ENCODE peak calls at places on chromosomes 2 and 18, in seven cellular contexts. Q is upper lobe of left lung; J is GM12878; Z is HepG2; V is PC-3; W is RWPE2; P is CD8-positive, alpha-beta T cell. Y is an unnamed sample. For H3K9me3, the result is how much of the 10 kb centered on the place peaks cover.

GRCh38 chr2:196991061-196991460 is 64.6 kb upstream of the PGAP1 start:
- ATAC-seq in Q (no peak), J (no peak), Z (no peak), V (no peak), W (no peak), P (no peak), Y (no peak)

GRCh38 chr2:47065771-47066380 is 89.2 kb downstream of the STPG4 start:
- ATAC-seq in Q (no peak), J (no peak), Z (no peak), V (peak), W (peak), P (no peak), Y (peak)

GRCh38 chr2:100043891-100044255 is 98.5 kb downstream of the AFF3 start:
- ATAC-seq in Q (no peak), J (no peak), Z (no peak), V (no peak), W (no peak), P (no peak), Y (no peak)

GRCh38 chr2:5019324-5019723 is 672.9 kb upstream of the SOX11 start:
- ATAC-seq in Q (no peak), J (no peak), Z (no peak), V (no peak), W (no peak), P (no peak), Y (no peak)

GRCh38 chr18:70422061-70422965 is 133.5 kb downstream of the SOCS6 start:
- ATAC-seq in Q (peak), J (no peak), Z (no peak), V (peak), W (peak), P (no peak), Y (peak)

GRCh38 chr18:29147944-29148343 is 971.0 kb upstream of the CDH2 start:
- ATAC-seq in Q (no peak), J (no peak), Z (no peak), V (peak), W (peak), P (no peak), Y (no peak)

GRCh38 chr2:200396726-200397348 is 90.3 kb downstream of the SPATS2L start:
- ATAC-seq in Q (no peak), J (peak), Z (no peak), V (peak), W (no peak), P (no peak), Y (no peak)

GRCh38 chr2:58227171-58227917 is 13.8 kb downstream of the FANCL start:
- ATAC-seq in Q (no peak), J (no peak), Z (no peak), V (no peak), W (no peak), P (no peak), Y (no peak)

GRCh38 chr2:18435425-18436037 is 124.9 kb downstream of the RDH14 start:
- ATAC-seq in Q (peak), J (peak), Z (peak), V (peak), W (peak), P (no peak), Y (no peak)

GRCh38 chr2:57373530-57373929 is 673.1 kb upstream of the VRK2 start:
- ATAC-seq in Q (no peak), J (no peak), Z (no peak), V (peak), W (peak), P (no peak), Y (no peak)

GRCh38 chr2:48176876-48177275 is 270.6 kb upstream of the FBXO11 start:
- ATAC-seq in Q (no peak), J (no peak), Z (peak), V (no peak), W (no peak), P (no peak), Y (no peak)

GRCh38 chr2:174594451-174594850 is 3.2 kb downstream of the WIPF1 start:
- ATAC-seq in Q (no peak), J (peak), Z (no peak), V (no peak), W (no peak), P (no peak), Y (no peak)

GRCh38 chr2:110708455-110708854 is 23.9 kb upstream of the ACOXL start:
- ATAC-seq in Q (no peak), J (no peak), Z (no peak), V (no peak), W (no peak), P (no peak), Y (no peak)

GRCh38 chr2:55026202-55026601 is 24.0 kb downstream of the RTN4 start:
- ATAC-seq in Q (no peak), J (no peak), Z (peak), V (no peak), W (peak), P (peak), Y (peak)

GRCh38 chr2:215624423-215624829 is 188.6 kb upstream of the FN1 start:
- ATAC-seq in Q (peak), J (no peak), Z (peak), V (no peak), W (peak), P (no peak), Y (peak)

GRCh38 chr2:49177194-49177593 is 22.9 kb upstream of the FSHR start:
- ATAC-seq in Q (no peak), J (no peak), Z (no peak), V (no peak), W (no peak), P (no peak), Y (no peak)

GRCh38 chr2:236769981-236770671 is 200.5 kb downstream of the ACKR3 start:
- ATAC-seq in Q (no peak), J (no peak), Z (no peak), V (peak), W (peak), P (no peak), Y (no peak)

GRCh38 chr2:134865388-134865787 is 27.0 kb downstream of the ACMSD start:
- ATAC-seq in Q (no peak), J (no peak), Z (no peak), V (no peak), W (no peak), P (no peak), Y (no peak)

GRCh38 chr2:170926743-170927297 is 2.2 kb upstream of the GORASP2 start:
- ATAC-seq in Q (no peak), J (no peak), Z (no peak), V (no peak), W (no peak), P (no peak), Y (no peak)

GRCh38 chr2:170922683-170923494 is 6.2 kb upstream of the GORASP2 start:
- ATAC-seq in Q (no peak), J (peak), Z (no peak), V (no peak), W (no peak), P (no peak), Y (no peak)

GRCh38 chr2:170925923-170926322 is 3.1 kb upstream of the GORASP2 start:
- ATAC-seq in Q (no peak), J (no peak), Z (no peak), V (no peak), W (no peak), P (no peak), Y (no peak)

GRCh38 chr2:170924969-170925368 is 4.1 kb upstream of the GORASP2 start:
- ATAC-seq in Q (no peak), J (no peak), Z (no peak), V (no peak), W (no peak), P (no peak), Y (no peak)

DNA sequence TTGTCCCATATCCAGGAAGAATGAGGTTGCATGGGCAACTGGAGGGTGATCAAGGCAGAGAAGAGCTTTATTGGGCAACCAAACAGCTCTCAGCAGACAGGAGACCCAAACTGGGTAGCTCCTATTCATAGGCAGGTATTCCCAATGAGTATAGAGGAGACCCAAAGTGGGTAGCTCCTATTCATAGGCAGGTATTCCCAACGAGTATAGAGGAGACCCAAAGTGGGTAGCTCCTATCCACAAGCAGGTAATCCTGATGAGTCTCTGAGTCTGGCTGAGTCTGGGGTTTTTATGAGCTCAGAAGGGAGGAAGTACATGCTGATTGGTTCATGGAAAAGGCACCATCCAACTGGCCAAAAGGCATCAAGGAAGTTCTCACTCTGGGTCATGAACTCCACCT is 5.3 kb upstream of the GORASP2 start:
- ATAC-seq in Q (no peak), J (no peak), Z (no peak), V (no peak), W (no peak), P (no peak), Y (no peak)
- H3K9me3 ChIP-seq in Q (under half), J (under half), Z (under half), V (under half), W (under half), P (under half), Y (under half)

DNA sequence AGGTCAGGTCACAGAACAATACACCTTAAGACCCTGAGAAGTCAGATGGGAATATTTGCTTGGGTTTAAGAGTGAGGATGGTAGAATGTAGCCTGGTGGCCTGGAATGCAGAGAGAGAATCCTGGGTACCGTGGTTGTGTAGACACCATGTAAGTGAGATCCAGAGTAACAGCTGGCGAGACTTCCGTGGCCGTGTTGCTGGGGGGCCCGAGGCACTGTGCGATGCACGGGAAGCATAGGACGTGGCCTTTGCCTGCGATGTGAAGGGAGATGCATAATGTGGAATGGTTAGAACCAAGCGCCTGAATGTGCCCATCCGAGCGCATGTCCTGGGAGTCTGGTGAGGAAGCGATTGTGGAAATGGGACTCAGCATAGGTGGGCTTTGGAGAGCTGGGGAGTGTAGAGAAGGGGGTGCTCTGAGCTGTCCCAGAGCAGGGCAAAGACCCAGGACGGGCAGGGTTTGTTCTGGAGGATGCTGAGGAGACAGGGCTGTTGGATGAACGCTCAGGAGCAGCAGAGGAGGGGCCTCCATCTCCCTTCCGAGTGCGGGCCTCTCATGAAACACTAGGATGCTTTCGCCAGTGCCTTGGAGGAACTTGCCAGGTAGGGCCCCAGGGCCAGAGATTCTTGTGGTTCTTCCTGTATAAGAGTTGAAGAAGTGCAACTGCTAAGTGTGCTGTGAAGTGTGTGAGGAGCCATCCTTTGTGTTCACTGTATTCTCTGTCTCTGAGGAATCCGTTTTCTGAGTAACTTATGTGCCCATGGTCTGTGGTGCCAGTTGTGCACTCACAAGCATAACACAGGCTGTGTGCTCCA is 7.1 kb downstream of the RNF144A start:
- ATAC-seq in Q (no peak), J (no peak), Z (no peak), V (no peak), W (no peak), P (no peak), Y (no peak)
- H3K27ac ChIP-seq in Q (no peak), J (no peak), Z (no peak), V (no peak), W (no peak), P (no peak), Y (no peak)

GRCh38 chr2:26757873-26758789 is 6.0 kb upstream of the SLC35F6 start:
- ATAC-seq in Q (peak), J (peak), Z (peak), V (peak), W (peak), P (no peak), Y (peak)

GRCh38 chr2:26752636-26753035 is 11.4 kb upstream of the SLC35F6 start:
- ATAC-seq in Q (no peak), J (no peak), Z (no peak), V (no peak), W (no peak), P (no peak), Y (no peak)

GRCh38 chr2:26754972-26755670 is 9.0 kb upstream of the SLC35F6 start:
- ATAC-seq in Q (no peak), J (peak), Z (no peak), V (no peak), W (no peak), P (no peak), Y (no peak)

GRCh38 chr2:26756337-26756736 is 7.7 kb upstream of the SLC35F6 start:
- ATAC-seq in Q (no peak), J (peak), Z (no peak), V (no peak), W (no peak), P (no peak), Y (no peak)

DNA sequence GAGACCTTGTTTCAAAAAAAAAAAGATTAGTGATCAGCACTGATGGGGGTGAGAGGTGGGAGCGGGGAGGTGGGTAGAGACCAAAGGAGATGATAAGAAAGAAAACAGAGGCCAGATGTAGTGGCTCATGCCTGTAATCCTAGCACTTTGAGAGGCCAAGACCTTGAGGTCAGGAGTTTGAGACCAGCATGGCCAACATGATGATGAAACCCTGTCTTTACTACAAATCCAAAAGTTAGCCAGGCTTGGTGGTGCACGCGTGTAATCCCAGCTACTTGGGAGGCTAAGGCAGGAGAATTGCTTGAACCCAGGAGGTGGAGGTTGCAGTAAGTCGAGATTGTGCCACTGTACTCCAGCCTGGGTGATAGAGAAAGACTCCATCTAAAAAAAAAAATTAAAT is 9.5 kb upstream of the SLC35F6 start:
- ATAC-seq in Q (no peak), J (no peak), Z (no peak), V (no peak), W (no peak), P (no peak), Y (no peak)
- TF ChIP-seq CTCF in Q (no peak), J (no peak), Z (no peak), V (no peak), W (no peak), P (no peak), Y (no peak)

DNA sequence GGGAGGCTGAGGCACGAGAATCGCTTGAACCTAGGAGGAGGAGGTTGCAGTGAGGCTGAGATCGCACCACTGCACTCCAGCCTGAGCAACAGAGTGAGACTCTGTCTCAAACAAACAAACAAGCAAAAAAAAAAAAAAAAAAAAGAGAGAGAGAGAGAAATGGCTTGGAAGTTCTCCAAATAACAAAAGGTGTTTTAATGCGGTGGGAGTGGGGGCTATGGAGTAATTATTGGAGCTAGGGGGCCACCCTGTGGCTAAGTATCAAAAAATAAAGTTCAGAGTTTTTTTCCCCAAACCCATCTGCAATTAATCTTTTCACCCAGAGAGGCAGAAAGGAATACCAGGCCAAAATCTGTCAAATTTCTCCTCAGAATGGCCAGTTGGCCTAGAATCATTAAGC is 23.0 kb upstream of the CEP68 start:
- ATAC-seq in Q (no peak), J (peak), Z (no peak), V (peak), W (no peak), P (no peak), Y (no peak)
- H3K9me3 ChIP-seq in Q (under half), J (under half), Z (under half), V (under half), W (under half), P (under half), Y (under half)

GRCh38 chr18:23502516-23503037 is 734 bp upstream of the RMC1 start:
- ATAC-seq in Q (no peak), J (no peak), Z (peak), V (no peak), W (no peak), P (no peak), Y (no peak)

GRCh38 chr18:23503038-23503966 is at the start of gene RMC1:
- ATAC-seq in Q (peak), J (peak), Z (peak), V (peak), W (peak), P (peak), Y (peak)

GRCh38 chr18:23501626-23502025 is 1.7 kb upstream of the RMC1 start:
- ATAC-seq in Q (no peak), J (no peak), Z (no peak), V (no peak), W (no peak), P (no peak), Y (no peak)

GRCh38 chr18:23504720-23505119 is 1.4 kb downstream of the RMC1 start:
- ATAC-seq in Q (no peak), J (peak), Z (peak), V (no peak), W (no peak), P (no peak), Y (no peak)

GRCh38 chr18:23503967-23504352 is 649 bp downstream of the RMC1 start:
- ATAC-seq in Q (no peak), J (no peak), Z (no peak), V (no peak), W (no peak), P (no peak), Y (no peak)
- H3K27ac ChIP-seq in Q (peak), J (peak), Z (peak), V (no peak), W (peak), P (peak), Y (peak)

DNA sequence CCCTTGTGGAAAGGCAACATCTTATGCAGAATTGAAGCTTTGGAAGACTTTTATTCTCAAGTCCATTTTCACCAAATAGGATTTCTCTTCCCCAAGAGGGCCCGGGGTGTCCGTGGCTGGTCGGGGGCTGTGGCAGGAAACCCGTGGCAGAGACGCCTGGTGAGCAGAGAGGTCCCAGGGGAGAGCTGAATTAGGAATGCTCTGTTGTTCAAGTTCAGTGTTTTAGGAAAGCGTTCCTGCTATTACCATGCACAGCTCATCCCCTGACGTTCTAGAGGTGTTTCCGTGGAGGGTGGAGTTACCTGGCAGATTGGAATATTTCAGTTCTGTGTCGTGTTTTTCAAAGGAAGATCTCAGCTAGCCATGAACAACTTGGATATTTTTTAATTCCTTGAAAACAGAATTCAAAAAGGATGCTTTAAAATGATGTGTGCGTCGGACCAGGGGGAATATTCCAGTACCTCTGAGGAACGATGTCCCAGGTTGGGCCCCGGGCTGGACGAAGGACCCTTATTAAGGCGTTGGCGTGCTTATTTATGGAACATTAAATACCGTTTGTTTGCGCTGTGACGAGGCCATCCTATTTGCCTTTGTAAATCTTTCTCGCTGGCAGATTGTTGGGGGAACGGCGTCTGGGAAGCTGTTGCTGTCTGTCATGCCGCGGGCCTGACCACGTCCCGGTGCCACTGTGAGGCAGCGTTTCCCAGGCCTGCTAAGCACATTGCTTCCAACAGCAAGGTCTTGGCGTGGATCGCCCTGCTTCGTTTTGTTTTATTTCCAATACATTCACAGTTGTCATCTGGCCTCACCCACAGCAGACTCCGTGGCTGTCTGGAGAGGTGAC is 8.2 kb downstream of the NFATC1 start:
- ATAC-seq in Q (no peak), J (no peak), Z (no peak), V (peak), W (peak), P (no peak), Y (no peak)
- TF ChIP-seq CTCF in Q (no peak), J (no peak), Z (no peak), V (no peak), W (no peak), P (no peak), Y (no peak)

DNA sequence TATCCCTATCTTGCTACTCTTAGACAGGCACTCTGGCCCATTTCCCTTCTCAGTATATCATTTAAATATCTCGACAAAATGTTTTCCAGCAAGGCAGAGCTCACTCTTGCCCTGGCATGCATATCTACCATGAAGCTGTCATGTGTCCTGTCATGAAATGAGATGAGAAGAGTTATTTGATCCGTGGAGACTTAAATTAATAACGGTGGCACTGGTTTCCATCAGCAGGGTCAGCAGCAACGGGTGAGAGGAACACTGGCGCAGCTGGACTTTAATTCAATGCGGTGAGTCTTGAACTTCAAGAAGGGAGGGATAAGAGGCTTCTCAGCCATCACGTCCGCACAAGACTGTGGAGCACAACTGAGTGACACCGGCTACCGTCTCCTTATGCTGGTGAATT is 237.0 kb downstream of the EPHA4 start:
- ATAC-seq in Q (no peak), J (no peak), Z (no peak), V (no peak), W (no peak), P (no peak), Y (no peak)
- H3K9me3 ChIP-seq in Q (under half), J (under half), Z (under half), V (under half), W (under half), P (under half), Y (under half)

GRCh38 chr2:112880081-112880531 is 30.9 kb upstream of the IL37 start:
- ATAC-seq in Q (no peak), J (peak), Z (no peak), V (peak), W (peak), P (no peak), Y (no peak)
- H3K27ac ChIP-seq in Q (no peak), J (peak), Z (no peak), V (peak), W (peak), P (no peak), Y (no peak)

GRCh38 chr2:204220896-204221295 is 284.3 kb downstream of the ICOS start:
- ATAC-seq in Q (no peak), J (no peak), Z (no peak), V (no peak), W (no peak), P (no peak), Y (no peak)
- TF ChIP-seq CTCF in Q (no peak), J (peak), Z (no peak), V (peak), W (no peak), P (no peak), Y (no peak)